ENCODE peak calls at places on chromosomes 1 and 21, in eight cellular contexts. S, U, B, C, G, R, E and M are unnamed samples.

GRCh38 chr1:23444104-23444533 is 19.6 kb upstream of the TCEA3 start:
- DNase-seq in S (no peak), U (no peak), B (peak), C (no peak), G (no peak), R (no peak), E (no peak), M (peak)

GRCh38 chr1:171032822-171033702 is 57.6 kb upstream of the FMO3 start:
- DNase-seq in S (no peak), U (no peak), B (no peak), C (no peak), G (no peak), R (no peak), E (no peak), M (no peak)

GRCh38 chr1:226981386-226981817 is 41.3 kb downstream of the COQ8A start:
- DNase-seq in S (no peak), U (no peak), B (no peak), C (no peak), G (no peak), R (no peak), E (no peak), M (no peak)

GRCh38 chr1:174007846-174008245 is 14.3 kb downstream of the RC3H1 start:
- DNase-seq in S (no peak), U (no peak), B (no peak), C (no peak), G (no peak), R (no peak), E (no peak), M (no peak)

GRCh38 chr1:14282583-14283186 is 315.8 kb upstream of the KAZN start:
- DNase-seq in S (no peak), U (no peak), B (no peak), C (peak), G (no peak), R (no peak), E (no peak), M (peak)

GRCh38 chr1:230309646-230310177 is 116.4 kb downstream of the PGBD5 start:
- DNase-seq in S (no peak), U (no peak), B (no peak), C (no peak), G (no peak), R (no peak), E (no peak), M (no peak)

GRCh38 chr1:112762541-112763141 is 47.5 kb upstream of the PPM1J start:
- DNase-seq in S (no peak), U (no peak), B (no peak), C (no peak), G (no peak), R (no peak), E (no peak), M (no peak)

GRCh38 chr21:45303751-45304150 is 16.1 kb upstream of the POFUT2 start:
- DNase-seq in S (no peak), U (no peak), B (no peak), C (no peak), G (no peak), R (no peak), E (no peak), M (no peak)

GRCh38 chr1:42852608-42852980 is 6.2 kb downstream of the ZNF691 start:
- DNase-seq in S (no peak), U (no peak), B (no peak), C (no peak), G (no peak), R (no peak), E (no peak), M (no peak)

GRCh38 chr1:203548917-203549708 is 55.2 kb downstream of the OPTC start:
- DNase-seq in S (no peak), U (no peak), B (peak), C (peak), G (no peak), R (no peak), E (peak), M (peak)

GRCh38 chr21:46667735-46668380 is 32.4 kb downstream of the PRMT2 start:
- DNase-seq in S (no peak), U (no peak), B (no peak), C (peak), G (no peak), R (peak), E (no peak), M (no peak)

GRCh38 chr1:1402081-1402900 is 3.2 kb upstream of the CCNL2 start:
- DNase-seq in S (peak), U (no peak), B (peak), C (peak), G (peak), R (peak), E (no peak), M (peak)

GRCh38 chr1:36089393-36090121 is 865 bp downstream of the ADPRS start:
- DNase-seq in S (no peak), U (no peak), B (no peak), C (no peak), G (no peak), R (no peak), E (no peak), M (no peak)

GRCh38 chr21:41712201-41712600 is 54.7 kb downstream of the RIPK4 start:
- DNase-seq in S (no peak), U (no peak), B (no peak), C (no peak), G (no peak), R (no peak), E (no peak), M (no peak)

GRCh38 chr1:39524171-39524570 is 32.7 kb downstream of the BMP8A start:
- DNase-seq in S (no peak), U (no peak), B (no peak), C (no peak), G (no peak), R (no peak), E (no peak), M (no peak)

GRCh38 chr1:51534447-51534846 is 15.4 kb upstream of the EPS15 start:
- DNase-seq in S (no peak), U (no peak), B (no peak), C (no peak), G (no peak), R (no peak), E (no peak), M (no peak)

GRCh38 chr1:60746278-60746761 is 336.0 kb upstream of the NFIA start:
- DNase-seq in S (no peak), U (no peak), B (no peak), C (peak), G (no peak), R (no peak), E (no peak), M (no peak)

GRCh38 chr21:44596068-44596725 is 3.9 kb upstream of the KRTAP10-6 start:
- DNase-seq in S (no peak), U (no peak), B (no peak), C (no peak), G (no peak), R (no peak), E (no peak), M (no peak)

GRCh38 chr1:41882068-41882477 is 36.6 kb downstream of the HIVEP3 start:
- DNase-seq in S (no peak), U (no peak), B (no peak), C (peak), G (no peak), R (no peak), E (peak), M (no peak)

GRCh38 chr1:225877570-225877969 is 4.6 kb downstream of the TMEM63A start:
- DNase-seq in S (no peak), U (peak), B (no peak), C (peak), G (no peak), R (peak), E (peak), M (no peak)

GRCh38 chr21:35428489-35428888 is 379.4 kb upstream of the RUNX1 start:
- DNase-seq in S (peak), U (no peak), B (no peak), C (no peak), G (no peak), R (no peak), E (no peak), M (peak)

GRCh38 chr1:144551107-144551542 is 41.6 kb upstream of the PPIAL4F start:
- DNase-seq in S (peak), U (no peak), B (no peak), C (peak), G (no peak), R (no peak), E (no peak), M (no peak)

GRCh38 chr21:41751621-41752020 is 15.2 kb downstream of the RIPK4 start:
- DNase-seq in S (no peak), U (no peak), B (no peak), C (no peak), G (no peak), R (no peak), E (no peak), M (no peak)

GRCh38 chr21:33898546-33898945 is 17.1 kb downstream of the ATP5PO start:
- DNase-seq in S (no peak), U (no peak), B (no peak), C (no peak), G (no peak), R (no peak), E (no peak), M (no peak)

GRCh38 chr1:44267438-44267837 is 54.2 kb downstream of the DMAP1 start:
- DNase-seq in S (no peak), U (no peak), B (no peak), C (peak), G (no peak), R (no peak), E (peak), M (no peak)

GRCh38 chr1:28602536-28603439 is 10.7 kb downstream of the RAB42 start:
- DNase-seq in S (no peak), U (no peak), B (peak), C (peak), G (no peak), R (peak), E (peak), M (peak)

GRCh38 chr1:27889506-27889905 is 17.2 kb downstream of the THEMIS2 start:
- DNase-seq in S (no peak), U (no peak), B (no peak), C (no peak), G (no peak), R (no peak), E (no peak), M (no peak)

GRCh38 chr1:2452583-2453315 is 23.3 kb upstream of the PLCH2 start:
- DNase-seq in S (no peak), U (peak), B (no peak), C (no peak), G (no peak), R (peak), E (no peak), M (no peak)

GRCh38 chr1:97451422-97451821 is 469.4 kb downstream of the DPYD start:
- DNase-seq in S (no peak), U (no peak), B (no peak), C (no peak), G (no peak), R (no peak), E (no peak), M (no peak)